ENCODE peak calls at places on chromosome 4, in four cellular contexts. One of them, this sample, is unnamed.
A peak's percentile ranks its signal among the peaks of the same experiment; 100 is the strongest.

GRCh38 chr4:140133576-140133975 is 20.4 kb downstream of the MAML3 start:
- DNase-seq in amniotic stem cell: no peak
- DNase-seq in fibroblast of the aortic adventitia: no peak
- DNase-seq in NCI-H2081: no peak
- DNase-seq in this sample: no peak

GRCh38 chr4:153114771-153115321 is 89.4 kb upstream of the TRIM2 start:
- DNase-seq in amniotic stem cell: peak; percentile 13
- DNase-seq in fibroblast of the aortic adventitia: peak; percentile 83
- DNase-seq in NCI-H2081: no peak
- DNase-seq in this sample: no peak

GRCh38 chr4:35793045-35793722 is 451.1 kb downstream of the ARAP2 start:
- DNase-seq in amniotic stem cell: no peak
- DNase-seq in fibroblast of the aortic adventitia: no peak
- DNase-seq in NCI-H2081: no peak
- DNase-seq in this sample: no peak

GRCh38 chr4:21845663-21846062 is 102.9 kb downstream of the KCNIP4 start:
- DNase-seq in amniotic stem cell: peak; percentile 5
- DNase-seq in fibroblast of the aortic adventitia: peak; percentile 18
- DNase-seq in NCI-H2081: no peak
- DNase-seq in this sample: no peak

GRCh38 chr4:87720094-87720691 is 70.1 kb downstream of the DMP1 start:
- DNase-seq in amniotic stem cell: no peak
- DNase-seq in fibroblast of the aortic adventitia: no peak
- DNase-seq in NCI-H2081: no peak
- DNase-seq in this sample: no peak

GRCh38 chr4:19473569-19473968 is 778.1 kb upstream of the SLIT2 start:
- DNase-seq in amniotic stem cell: no peak
- DNase-seq in fibroblast of the aortic adventitia: peak; percentile 29
- DNase-seq in NCI-H2081: no peak
- DNase-seq in this sample: no peak

GRCh38 chr4:156294577-156294976 is 340.9 kb upstream of the CTSO start:
- DNase-seq in amniotic stem cell: peak; percentile 24
- DNase-seq in fibroblast of the aortic adventitia: peak; percentile 87
- DNase-seq in NCI-H2081: peak; percentile 32
- DNase-seq in this sample: no peak

GRCh38 chr4:39043058-39043696 is 11.0 kb upstream of the TMEM156 start:
- DNase-seq in amniotic stem cell: no peak
- DNase-seq in fibroblast of the aortic adventitia: peak; percentile 59
- DNase-seq in NCI-H2081: no peak
- DNase-seq in this sample: no peak

GRCh38 chr4:1939664-1940509 is 68.7 kb downstream of the NSD2 start:
- DNase-seq in amniotic stem cell: peak; percentile 69
- DNase-seq in fibroblast of the aortic adventitia: peak; percentile 91
- DNase-seq in NCI-H2081: no peak
- DNase-seq in this sample: peak; percentile 31

GRCh38 chr4:47945930-47946726 is 31.7 kb upstream of the NFXL1 start:
- DNase-seq in amniotic stem cell: no peak
- DNase-seq in fibroblast of the aortic adventitia: no peak
- DNase-seq in NCI-H2081: no peak
- DNase-seq in this sample: no peak

GRCh38 chr4:168636506-168637176 is 139.8 kb downstream of the PALLD start:
- DNase-seq in amniotic stem cell: peak; percentile 29
- DNase-seq in fibroblast of the aortic adventitia: peak; percentile 93
- DNase-seq in NCI-H2081: no peak
- DNase-seq in this sample: no peak

GRCh38 chr4:32010221-32010620 is 1290.1 kb downstream of the PCDH7 start:
- DNase-seq in amniotic stem cell: no peak
- DNase-seq in fibroblast of the aortic adventitia: no peak
- DNase-seq in NCI-H2081: no peak
- DNase-seq in this sample: no peak

GRCh38 chr4:145935253-145936141 is 3.1 kb downstream of the ZNF827 start:
- DNase-seq in amniotic stem cell: no peak
- DNase-seq in fibroblast of the aortic adventitia: peak; percentile 27
- DNase-seq in NCI-H2081: peak; percentile 8
- DNase-seq in this sample: no peak

GRCh38 chr4:99998062-99998880 is 48.2 kb upstream of the H2AZ1 start:
- DNase-seq in amniotic stem cell: peak; percentile 42
- DNase-seq in fibroblast of the aortic adventitia: peak; percentile 67
- DNase-seq in NCI-H2081: peak; percentile 15
- DNase-seq in this sample: peak; percentile 7

GRCh38 chr4:44916406-44916805 is 190.1 kb upstream of the GNPDA2 start:
- DNase-seq in amniotic stem cell: no peak
- DNase-seq in fibroblast of the aortic adventitia: peak; percentile 15
- DNase-seq in NCI-H2081: no peak
- DNase-seq in this sample: no peak

GRCh38 chr4:180828455-180829018 is 1414.7 kb upstream of the TENM3 start:
- DNase-seq in amniotic stem cell: peak; percentile 45
- DNase-seq in fibroblast of the aortic adventitia: peak; percentile 91
- DNase-seq in NCI-H2081: peak; percentile 69
- DNase-seq in this sample: peak; percentile 63

GRCh38 chr4:13546855-13547562 is 2.7 kb upstream of the NKX3-2 start:
- DNase-seq in amniotic stem cell: no peak
- DNase-seq in fibroblast of the aortic adventitia: no peak
- DNase-seq in NCI-H2081: no peak
- DNase-seq in this sample: no peak

GRCh38 chr4:106594291-106594952 is 225.8 kb upstream of the GIMD1 start:
- DNase-seq in amniotic stem cell: no peak
- DNase-seq in fibroblast of the aortic adventitia: no peak
- DNase-seq in NCI-H2081: no peak
- DNase-seq in this sample: no peak

GRCh38 chr4:41282362-41282761 is 25.6 kb downstream of the UCHL1 start:
- DNase-seq in amniotic stem cell: no peak
- DNase-seq in fibroblast of the aortic adventitia: no peak
- DNase-seq in NCI-H2081: no peak
- DNase-seq in this sample: no peak

GRCh38 chr4:181525641-181526040 is 717.6 kb upstream of the TENM3 start:
- DNase-seq in amniotic stem cell: no peak
- DNase-seq in fibroblast of the aortic adventitia: no peak
- DNase-seq in NCI-H2081: peak; percentile 39
- DNase-seq in this sample: no peak

GRCh38 chr4:87896020-87896621 is 63.4 kb downstream of the MEPE start:
- DNase-seq in amniotic stem cell: no peak
- DNase-seq in fibroblast of the aortic adventitia: peak; percentile 70
- DNase-seq in NCI-H2081: no peak
- DNase-seq in this sample: no peak

GRCh38 chr4:128394778-128395177 is 107.2 kb upstream of the PGRMC2 start:
- DNase-seq in amniotic stem cell: no peak
- DNase-seq in fibroblast of the aortic adventitia: peak; percentile 89
- DNase-seq in NCI-H2081: no peak
- DNase-seq in this sample: no peak

GRCh38 chr4:140866492-140867005 is 110.4 kb upstream of the TBC1D9 start:
- DNase-seq in amniotic stem cell: no peak
- DNase-seq in fibroblast of the aortic adventitia: no peak
- DNase-seq in NCI-H2081: no peak
- DNase-seq in this sample: no peak

GRCh38 chr4:8762356-8762755 is 109.3 kb downstream of the HMX1 start:
- DNase-seq in amniotic stem cell: no peak
- DNase-seq in fibroblast of the aortic adventitia: no peak
- DNase-seq in NCI-H2081: no peak
- DNase-seq in this sample: no peak

GRCh38 chr4:148376151-148376550 is 66.1 kb downstream of the NR3C2 start:
- DNase-seq in amniotic stem cell: no peak
- DNase-seq in fibroblast of the aortic adventitia: peak; percentile 36
- DNase-seq in NCI-H2081: peak; percentile 51
- DNase-seq in this sample: no peak

GRCh38 chr4:126071346-126072333 is 756.9 kb downstream of the FAT4 start:
- DNase-seq in amniotic stem cell: peak; percentile 12
- DNase-seq in fibroblast of the aortic adventitia: peak; percentile 92
- DNase-seq in NCI-H2081: peak; percentile 70
- DNase-seq in this sample: peak; percentile 44

This sample was measured in AG09319.